ENCODE peak calls at places on chromosome 3, in seven cellular contexts. U, T, V, R, Y, W and G are unnamed samples.
A peak's percentile ranks its signal among the peaks of the same experiment; 100 is the strongest.

GRCh38 chr3:38317186-38317759 is 29.3 kb upstream of the XYLB start:
- DNase-seq in W (no peak), Y (no peak), R (no peak), V (no peak), U (no peak), T (no peak), G (no peak)

GRCh38 chr3:195909294-195909644 is 918 bp upstream of the TNK2 start:
- DNase-seq in V (no peak), U (no peak), W (no peak), R (peak; percentile 68), Y (peak; percentile 78), T (no peak), G (peak; percentile 77)

GRCh38 chr3:183131735-183132134 is 30.8 kb downstream of the LAMP3 start:
- DNase-seq in T (no peak), U (no peak), W (no peak), V (no peak), Y (no peak), R (no peak), G (no peak)

GRCh38 chr3:144031938-144032337 is 60.3 kb downstream of the DIPK2A start:
- DNase-seq in V (no peak), Y (peak; percentile 3), T (peak; percentile 69), U (no peak), R (no peak), W (peak; percentile 63), G (no peak)

GRCh38 chr3:139310474-139310933 is 33.3 kb upstream of the MRPS22 start:
- DNase-seq in R (no peak), W (peak; percentile 71), V (no peak), U (no peak), T (no peak), Y (no peak), G (no peak)

GRCh38 chr3:113166719-113167492 is 44.5 kb upstream of the BOC start:
- DNase-seq in U (no peak), T (no peak), R (peak; percentile 40), W (peak; percentile 68), V (no peak), Y (peak; percentile 55), G (no peak)

GRCh38 chr3:4982773-4983738 is 3.8 kb downstream of the BHLHE40 start:
- DNase-seq in V (no peak), Y (no peak), W (no peak), U (no peak), R (no peak), T (no peak), G (no peak)

GRCh38 chr3:149480326-149481017 is 6.0 kb downstream of the TM4SF4 start:
- DNase-seq in Y (peak; percentile 78), R (peak; percentile 88), U (no peak), T (peak; percentile 91), W (peak; percentile 77), V (peak; percentile 87), G (peak; percentile 83)

GRCh38 chr3:97927699-97928098 is 44.5 kb downstream of the RIOX2 start:
- DNase-seq in T (no peak), V (no peak), U (no peak), R (no peak), Y (no peak), W (no peak), G (no peak)

GRCh38 chr3:45583021-45583851 is 11.3 kb upstream of the LIMD1 start:
- DNase-seq in U (no peak), T (peak; percentile 43), V (no peak), W (peak; percentile 67), R (no peak), Y (no peak), G (no peak)

DNA sequence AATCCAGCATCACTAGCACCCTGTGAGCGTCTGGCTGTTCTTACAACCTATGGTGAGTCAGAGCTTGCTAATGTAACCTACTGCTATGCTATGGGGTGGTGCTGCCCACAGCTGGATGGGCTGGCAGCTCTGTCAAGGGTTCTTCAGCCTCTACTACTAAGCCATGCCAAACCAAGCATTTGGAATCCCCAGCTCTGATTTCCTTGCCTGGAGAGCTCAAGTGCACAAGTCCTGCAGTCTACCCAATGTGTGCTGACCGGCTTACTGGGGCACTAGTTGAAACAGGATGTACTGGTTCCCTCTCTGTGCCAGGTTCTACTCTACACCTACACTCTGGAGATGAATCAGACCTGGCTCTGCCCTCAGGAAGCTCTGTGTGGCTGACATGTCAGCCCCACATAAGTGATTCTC is 4.2 kb downstream of the TEX264 start:
- DNase-seq in Y (no peak), R (no peak), W (no peak), T (no peak), U (no peak), V (no peak), G (no peak)
- H3K4me1 ChIP-seq in Y (no peaks in the 10 kb centered on the region), R (peaks cover 9% of the 10 kb centered on the region), W (peaks cover 3% of the 10 kb centered on the region), T (peaks cover 16% of the 10 kb centered on the region), U (peaks cover 91% of the 10 kb centered on the region), V (peaks cover 57% of the 10 kb centered on the region), G (peaks cover 65% of the 10 kb centered on the region)

GRCh38 chr3:127134466-127134865 is 58.5 kb upstream of the PRR23E start:
- DNase-seq in R (no peak), W (no peak), V (no peak), Y (no peak), U (no peak), T (no peak), G (no peak)
- H3K27me3 ChIP-seq in R (peaks cover 15% of the 10 kb centered on the region), W (no peaks in the 10 kb centered on the region), V (peaks cover 5% of the 10 kb centered on the region), Y (peaks cover 40% of the 10 kb centered on the region), U (no peaks in the 10 kb centered on the region), T (no peaks in the 10 kb centered on the region), G (no peaks in the 10 kb centered on the region)

GRCh38 chr3:150975992-150976368 is 3.5 kb upstream of the CLRN1 start:
- DNase-seq in W (no peak), V (no peak), T (no peak), R (peak; percentile 31), U (no peak), Y (no peak), G (no peak)
- H3K4me1 ChIP-seq in W (no peaks in the 10 kb centered on the region), V (no peaks in the 10 kb centered on the region), T (no peaks in the 10 kb centered on the region), R (peaks cover 65% of the 10 kb centered on the region), U (no peaks in the 10 kb centered on the region), Y (peaks cover 4% of the 10 kb centered on the region), G (no peaks in the 10 kb centered on the region)

GRCh38 chr3:14558029-14558428 is 17.9 kb upstream of the GRIP2 start:
- DNase-seq in T (no peak), U (no peak), Y (no peak), R (no peak), V (no peak), W (no peak), G (no peak)
- H3K27me3 ChIP-seq in T (no peaks in the 10 kb centered on the region), U (no peaks in the 10 kb centered on the region), Y (no peaks in the 10 kb centered on the region), R (no peaks in the 10 kb centered on the region), V (no peaks in the 10 kb centered on the region), W (no peaks in the 10 kb centered on the region), G (no peaks in the 10 kb centered on the region)

GRCh38 chr3:122936335-122936734 is 91.2 kb downstream of the SEMA5B start:
- DNase-seq in U (no peak), V (peak; percentile 41), Y (no peak), R (no peak), W (no peak), T (no peak), G (no peak)
- H3K4me1 ChIP-seq in U (peaks cover 6% of the 10 kb centered on the region), V (peaks cover 7% of the 10 kb centered on the region), Y (no peaks in the 10 kb centered on the region), R (no peaks in the 10 kb centered on the region), W (peaks cover 3% of the 10 kb centered on the region), T (peaks cover 4% of the 10 kb centered on the region), G (no peaks in the 10 kb centered on the region)

GRCh38 chr3:128498901-128499530 is 6.0 kb upstream of the GATA2 start:
- DNase-seq in V (peak; percentile 19), T (no peak), W (no peak), Y (no peak), U (no peak), R (no peak), G (no peak)
- H3K27me3 ChIP-seq in V (peaks cover 3% of the 10 kb centered on the region), T (no peaks in the 10 kb centered on the region), W (no peaks in the 10 kb centered on the region), Y (peaks cover 90% of the 10 kb centered on the region), U (peaks cover 11% of the 10 kb centered on the region), R (peaks cover 58% of the 10 kb centered on the region), G (no peaks in the 10 kb centered on the region)

GRCh38 chr3:134363381-134363755 is 10.9 kb downstream of the AMOTL2 start:
- DNase-seq in T (peak; percentile 12), W (no peak), V (peak; percentile 76), U (no peak), Y (no peak), R (no peak), G (no peak)

GRCh38 chr3:134365766-134366065 is 8.5 kb downstream of the AMOTL2 start:
- DNase-seq in W (no peak), V (peak; percentile 62), T (no peak), U (no peak), R (no peak), Y (no peak), G (no peak)

GRCh38 chr3:134364936-134365765 is 9.1 kb downstream of the AMOTL2 start:
- DNase-seq in U (no peak), W (no peak), Y (peak; percentile 4), T (no peak), R (no peak), V (peak; percentile 47), G (no peak)

GRCh38 chr3:134362670-134363380 is 11.4 kb downstream of the AMOTL2 start:
- DNase-seq in V (peak; percentile 58), Y (no peak), W (no peak), T (peak; percentile 4), U (no peak), R (no peak), G (no peak)

DNA sequence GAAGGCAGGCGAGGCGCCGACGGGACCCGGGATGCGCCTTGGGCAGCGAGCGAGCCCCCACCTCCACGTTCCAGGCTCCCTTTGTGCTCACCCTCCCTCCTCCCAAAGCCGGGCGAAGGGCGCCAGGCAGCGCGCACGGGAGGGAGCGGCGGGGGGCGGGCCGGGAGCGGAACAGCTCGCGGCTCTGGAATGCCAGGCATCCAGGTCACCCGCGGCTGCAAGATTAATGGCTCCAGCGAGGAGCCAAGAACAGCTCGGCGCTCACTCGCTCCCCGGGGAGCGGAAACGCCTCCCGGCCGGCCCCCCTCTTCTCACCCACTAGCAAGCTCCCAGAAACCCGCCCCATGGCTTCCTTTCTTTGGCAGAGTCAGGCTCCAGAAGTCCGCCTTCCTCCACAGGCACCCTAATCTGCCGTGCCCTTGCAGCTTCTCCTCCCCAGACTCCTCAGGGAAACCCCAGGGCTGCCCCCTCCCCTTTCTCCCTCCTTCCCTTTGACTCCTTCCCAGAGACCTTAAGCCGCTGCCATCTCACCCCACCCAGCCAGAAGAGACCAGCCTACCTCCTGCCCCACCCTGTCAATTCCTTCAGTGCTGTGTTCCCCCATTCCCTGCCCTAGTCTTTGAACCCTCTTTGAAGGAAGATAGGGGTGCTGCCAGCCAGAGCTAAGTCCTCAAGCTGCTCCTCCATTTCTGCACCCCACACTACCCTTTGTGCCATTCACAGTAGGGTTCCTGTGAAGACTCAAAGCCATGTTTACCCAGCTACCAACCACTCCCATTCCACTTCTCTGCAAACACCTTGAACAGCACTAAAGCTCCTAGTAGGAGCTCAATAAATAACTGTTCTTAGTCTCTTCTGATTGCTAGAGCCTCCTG is 9.9 kb downstream of the AMOTL2 start:
- DNase-seq in V (peak; percentile 90), Y (peak; percentile 97), W (peak; percentile 97), T (peak; percentile 91), R (peak; percentile 99), U (no peak), G (no peak)
- H3K4me1 ChIP-seq in V (peaks cover 46% of the 10 kb centered on the region), Y (peaks cover 38% of the 10 kb centered on the region), W (peaks cover 28% of the 10 kb centered on the region), T (peaks cover 97% of the 10 kb centered on the region), R (peaks cover 31% of the 10 kb centered on the region), U (peaks cover 27% of the 10 kb centered on the region), G (no peaks in the 10 kb centered on the region)